ENCODE peak calls at places on chromosome 13, in four cellular contexts. Z is activated naive CD4-positive, alpha-beta T cell treated with anti-CD3 and anti-CD28 coated beads, Interleukin-2, amount 50 U/mL, for 72 hours; Q is islet precursor cell; Y is coronary artery. G is an unnamed sample.

GRCh38 chr13:20360041-20360491 is 127.9 kb upstream of the GJB6 start:
- DNase-seq in Z (no peak), Q (no peak), Y (no peak), G (no peak)

GRCh38 chr13:110304256-110304655 is 2.7 kb downstream of the COL4A1 start:
- DNase-seq in Z (no peak), Q (no peak), Y (peak; percentile 78), G (peak; percentile 48)

GRCh38 chr13:41693434-41693833 is 236.1 kb downstream of the RGCC start:
- DNase-seq in Z (no peak), Q (no peak), Y (no peak), G (no peak)

GRCh38 chr13:73767747-73768315 is 366.4 kb downstream of the KLF12 start:
- DNase-seq in Z (peak; percentile 22), Q (no peak), Y (no peak), G (no peak)

GRCh38 chr13:42553098-42554046 is 20.6 kb upstream of the TNFSF11 start:
- DNase-seq in Z (no peak), Q (no peak), Y (no peak), G (peak; percentile 75)

GRCh38 chr13:21113851-21114306 is 52.5 kb upstream of the LATS2 start:
- DNase-seq in Z (no peak), Q (no peak), Y (no peak), G (no peak)

GRCh38 chr13:106139407-106139806 is 396.1 kb downstream of the EFNB2 start:
- DNase-seq in Z (no peak), Q (no peak), Y (no peak), G (no peak)

GRCh38 chr13:45974500-45974899 is 78.0 kb downstream of the ZC3H13 start:
- DNase-seq in Z (no peak), Q (no peak), Y (no peak), G (no peak)

GRCh38 chr13:43815204-43815603 is 28.4 kb upstream of the ENOX1 start:
- DNase-seq in Z (no peak), Q (peak; percentile 91), Y (no peak), G (no peak)

G was measured in fibroblast of gingiva.